ENCODE peak calls at places on chromosomes 1 and 21, in nine cellular contexts. One of them, this sample, is unnamed.

GRCh38 chr1:218171302-218171893 is 113.7 kb upstream of the RRP15 start:
- DNase-seq in substantia nigra: no peak
- DNase-seq in fibroblast of lung: peak
- DNase-seq in HuH-7: peak
- DNase-seq in suprapubic skin: no peak
- DNase-seq in upper lobe of right lung: no peak
- DNase-seq in ACHN: peak
- DNase-seq in activated CD8-positive, alpha-beta memory T cell treated with anti-CD3 and anti-CD28 coated beads for 24 hours: no peak
- DNase-seq in cardiac fibroblast: peak
- DNase-seq in this sample: peak

GRCh38 chr1:7956218-7957032 is 5.1 kb upstream of the PARK7 start:
- DNase-seq in activated CD8-positive, alpha-beta memory T cell treated with anti-CD3 and anti-CD28 coated beads for 24 hours: no peak
- DNase-seq in ACHN: peak
- DNase-seq in fibroblast of lung: peak
- DNase-seq in suprapubic skin: no peak
- DNase-seq in upper lobe of right lung: no peak
- DNase-seq in cardiac fibroblast: no peak
- DNase-seq in substantia nigra: no peak
- DNase-seq in HuH-7: no peak
- DNase-seq in this sample: peak

GRCh38 chr1:156146006-156146748 is 7.2 kb upstream of the SEMA4A start:
- DNase-seq in fibroblast of lung: peak
- DNase-seq in upper lobe of right lung: peak
- DNase-seq in substantia nigra: peak
- DNase-seq in activated CD8-positive, alpha-beta memory T cell treated with anti-CD3 and anti-CD28 coated beads for 24 hours: peak
- DNase-seq in cardiac fibroblast: peak
- DNase-seq in suprapubic skin: no peak
- DNase-seq in HuH-7: peak
- DNase-seq in ACHN: peak
- DNase-seq in this sample: peak

GRCh38 chr21:42398414-42399030 is 2.7 kb upstream of the TMPRSS3 start:
- DNase-seq in substantia nigra: no peak
- DNase-seq in HuH-7: no peak
- DNase-seq in activated CD8-positive, alpha-beta memory T cell treated with anti-CD3 and anti-CD28 coated beads for 24 hours: no peak
- DNase-seq in cardiac fibroblast: no peak
- DNase-seq in upper lobe of right lung: peak
- DNase-seq in fibroblast of lung: no peak
- DNase-seq in suprapubic skin: no peak
- DNase-seq in ACHN: no peak
- DNase-seq in this sample: no peak

GRCh38 chr1:229058111-229058551 is 212.8 kb upstream of the RAB4A start:
- DNase-seq in substantia nigra: no peak
- DNase-seq in HuH-7: no peak
- DNase-seq in cardiac fibroblast: no peak
- DNase-seq in activated CD8-positive, alpha-beta memory T cell treated with anti-CD3 and anti-CD28 coated beads for 24 hours: peak
- DNase-seq in fibroblast of lung: no peak
- DNase-seq in ACHN: no peak
- DNase-seq in upper lobe of right lung: no peak
- DNase-seq in suprapubic skin: no peak
- DNase-seq in this sample: no peak

GRCh38 chr1:11134352-11135266 is 34.9 kb upstream of the EXOSC10 start:
- DNase-seq in fibroblast of lung: peak
- DNase-seq in suprapubic skin: no peak
- DNase-seq in ACHN: peak
- DNase-seq in HuH-7: no peak
- DNase-seq in activated CD8-positive, alpha-beta memory T cell treated with anti-CD3 and anti-CD28 coated beads for 24 hours: no peak
- DNase-seq in upper lobe of right lung: no peak
- DNase-seq in substantia nigra: no peak
- DNase-seq in cardiac fibroblast: no peak
- DNase-seq in this sample: peak

GRCh38 chr1:240526321-240526720 is 85.6 kb downstream of the GREM2 start:
- DNase-seq in fibroblast of lung: no peak
- DNase-seq in upper lobe of right lung: no peak
- DNase-seq in cardiac fibroblast: no peak
- DNase-seq in substantia nigra: no peak
- DNase-seq in HuH-7: no peak
- DNase-seq in ACHN: no peak
- DNase-seq in activated CD8-positive, alpha-beta memory T cell treated with anti-CD3 and anti-CD28 coated beads for 24 hours: no peak
- DNase-seq in suprapubic skin: no peak
- DNase-seq in this sample: peak

GRCh38 chr1:180217021-180217420 is 13.0 kb upstream of the LHX4 start:
- DNase-seq in cardiac fibroblast: peak
- DNase-seq in HuH-7: no peak
- DNase-seq in activated CD8-positive, alpha-beta memory T cell treated with anti-CD3 and anti-CD28 coated beads for 24 hours: no peak
- DNase-seq in ACHN: no peak
- DNase-seq in upper lobe of right lung: peak
- DNase-seq in fibroblast of lung: no peak
- DNase-seq in substantia nigra: no peak
- DNase-seq in suprapubic skin: peak
- DNase-seq in this sample: no peak

GRCh38 chr1:81730881-81731280 is 69.9 kb upstream of the ADGRL2 start:
- DNase-seq in ACHN: peak
- DNase-seq in activated CD8-positive, alpha-beta memory T cell treated with anti-CD3 and anti-CD28 coated beads for 24 hours: no peak
- DNase-seq in cardiac fibroblast: no peak
- DNase-seq in suprapubic skin: no peak
- DNase-seq in substantia nigra: no peak
- DNase-seq in HuH-7: no peak
- DNase-seq in fibroblast of lung: no peak
- DNase-seq in upper lobe of right lung: no peak
- DNase-seq in this sample: no peak

GRCh38 chr1:227934476-227935313 is 13.0 kb downstream of the WNT9A start:
- DNase-seq in HuH-7: no peak
- DNase-seq in fibroblast of lung: peak
- DNase-seq in activated CD8-positive, alpha-beta memory T cell treated with anti-CD3 and anti-CD28 coated beads for 24 hours: no peak
- DNase-seq in upper lobe of right lung: peak
- DNase-seq in cardiac fibroblast: peak
- DNase-seq in substantia nigra: no peak
- DNase-seq in suprapubic skin: peak
- DNase-seq in ACHN: peak
- DNase-seq in this sample: peak

GRCh38 chr21:36693144-36694040 is 5.5 kb upstream of the SIM2 start:
- DNase-seq in suprapubic skin: no peak
- DNase-seq in substantia nigra: no peak
- DNase-seq in cardiac fibroblast: no peak
- DNase-seq in activated CD8-positive, alpha-beta memory T cell treated with anti-CD3 and anti-CD28 coated beads for 24 hours: no peak
- DNase-seq in fibroblast of lung: no peak
- DNase-seq in HuH-7: no peak
- DNase-seq in upper lobe of right lung: no peak
- DNase-seq in ACHN: no peak
- DNase-seq in this sample: no peak

GRCh38 chr21:9763807-9764206 is 757.6 kb upstream of the TPTE start:
- DNase-seq in cardiac fibroblast: no peak
- DNase-seq in fibroblast of lung: no peak
- DNase-seq in suprapubic skin: no peak
- DNase-seq in activated CD8-positive, alpha-beta memory T cell treated with anti-CD3 and anti-CD28 coated beads for 24 hours: no peak
- DNase-seq in ACHN: no peak
- DNase-seq in upper lobe of right lung: no peak
- DNase-seq in HuH-7: no peak
- DNase-seq in substantia nigra: no peak
- DNase-seq in this sample: no peak

GRCh38 chr1:239547987-239548386 is 161.6 kb downstream of the CHRM3 start:
- DNase-seq in ACHN: no peak
- DNase-seq in upper lobe of right lung: no peak
- DNase-seq in fibroblast of lung: peak
- DNase-seq in substantia nigra: no peak
- DNase-seq in activated CD8-positive, alpha-beta memory T cell treated with anti-CD3 and anti-CD28 coated beads for 24 hours: no peak
- DNase-seq in HuH-7: no peak
- DNase-seq in cardiac fibroblast: no peak
- DNase-seq in suprapubic skin: no peak
- DNase-seq in this sample: peak

GRCh38 chr1:155128755-155129473 is 1.2 kb downstream of the EFNA1 start:
- DNase-seq in substantia nigra: peak
- DNase-seq in fibroblast of lung: no peak
- DNase-seq in cardiac fibroblast: peak
- DNase-seq in HuH-7: peak
- DNase-seq in upper lobe of right lung: peak
- DNase-seq in suprapubic skin: no peak
- DNase-seq in activated CD8-positive, alpha-beta memory T cell treated with anti-CD3 and anti-CD28 coated beads for 24 hours: peak
- DNase-seq in ACHN: peak
- DNase-seq in this sample: peak

GRCh38 chr1:8351693-8352470 is 34.0 kb downstream of the SLC45A1 start:
- DNase-seq in substantia nigra: no peak
- DNase-seq in activated CD8-positive, alpha-beta memory T cell treated with anti-CD3 and anti-CD28 coated beads for 24 hours: peak
- DNase-seq in upper lobe of right lung: no peak
- DNase-seq in cardiac fibroblast: peak
- DNase-seq in fibroblast of lung: no peak
- DNase-seq in HuH-7: peak
- DNase-seq in suprapubic skin: peak
- DNase-seq in ACHN: peak
- DNase-seq in this sample: no peak

GRCh38 chr1:60963167-60963909 is 119.0 kb upstream of the NFIA start:
- DNase-seq in ACHN: no peak
- DNase-seq in activated CD8-positive, alpha-beta memory T cell treated with anti-CD3 and anti-CD28 coated beads for 24 hours: no peak
- DNase-seq in upper lobe of right lung: no peak
- DNase-seq in fibroblast of lung: peak
- DNase-seq in suprapubic skin: no peak
- DNase-seq in cardiac fibroblast: no peak
- DNase-seq in substantia nigra: no peak
- DNase-seq in HuH-7: no peak
- DNase-seq in this sample: peak

This sample was measured in myocyte.